ENCODE peak calls at places on chromosomes 12 and 14, in four cellular contexts. One of them, this sample, is unnamed.

GRCh38 chr12:176321-177181 is 37.4 kb downstream of the SLC6A12 start:
- DNase-seq in A549: no peak
- DNase-seq in activated T-cell treated with anti-CD3 and anti-CD28 coated beads for 24 hours: no peak
- DNase-seq in HAP-1: no peak
- DNase-seq in this sample: no peak

GRCh38 chr12:132605055-132605441 is 5.3 kb downstream of the LRCOL1 start:
- DNase-seq in A549: no peak
- DNase-seq in activated T-cell treated with anti-CD3 and anti-CD28 coated beads for 24 hours: no peak
- DNase-seq in HAP-1: no peak
- DNase-seq in this sample: no peak

GRCh38 chr12:57272337-57273151 is 21.6 kb upstream of the STAC3 start:
- DNase-seq in A549: no peak
- DNase-seq in activated T-cell treated with anti-CD3 and anti-CD28 coated beads for 24 hours: no peak
- DNase-seq in HAP-1: no peak
- DNase-seq in this sample: peak; percentile 42

GRCh38 chr12:12008232-12008850 is 62.4 kb upstream of the BCL2L14 start:
- DNase-seq in A549: no peak
- DNase-seq in activated T-cell treated with anti-CD3 and anti-CD28 coated beads for 24 hours: no peak
- DNase-seq in HAP-1: no peak
- DNase-seq in this sample: no peak

GRCh38 chr12:102317155-102317554 is 119.5 kb upstream of the PMCH start:
- DNase-seq in A549: no peak
- DNase-seq in activated T-cell treated with anti-CD3 and anti-CD28 coated beads for 24 hours: no peak
- DNase-seq in HAP-1: no peak
- DNase-seq in this sample: no peak

GRCh38 chr12:93616584-93617101 is 44.2 kb downstream of the SOCS2 start:
- DNase-seq in A549: peak; percentile 11
- DNase-seq in activated T-cell treated with anti-CD3 and anti-CD28 coated beads for 24 hours: no peak
- DNase-seq in HAP-1: no peak
- DNase-seq in this sample: no peak

GRCh38 chr12:87775051-87775450 is 254.2 kb downstream of the C12orf50 start:
- DNase-seq in A549: no peak
- DNase-seq in activated T-cell treated with anti-CD3 and anti-CD28 coated beads for 24 hours: no peak
- DNase-seq in HAP-1: no peak
- DNase-seq in this sample: no peak

GRCh38 chr12:57008113-57008687 is 1.9 kb upstream of the ZBTB39 start:
- DNase-seq in A549: peak; percentile 63
- DNase-seq in activated T-cell treated with anti-CD3 and anti-CD28 coated beads for 24 hours: no peak
- DNase-seq in HAP-1: peak; percentile 70
- DNase-seq in this sample: peak; percentile 65

GRCh38 chr14:36295642-36296627 is 24.5 kb downstream of the MBIP start:
- DNase-seq in A549: no peak
- DNase-seq in activated T-cell treated with anti-CD3 and anti-CD28 coated beads for 24 hours: no peak
- DNase-seq in HAP-1: peak; percentile 22
- DNase-seq in this sample: no peak

GRCh38 chr12:32134144-32134888 is 27.7 kb downstream of the BICD1 start:
- DNase-seq in A549: no peak
- DNase-seq in activated T-cell treated with anti-CD3 and anti-CD28 coated beads for 24 hours: peak; percentile 54
- DNase-seq in HAP-1: no peak
- DNase-seq in this sample: peak; percentile 63

GRCh38 chr12:92403210-92404175 is 257.8 kb upstream of the BTG1 start:
- DNase-seq in A549: no peak
- DNase-seq in activated T-cell treated with anti-CD3 and anti-CD28 coated beads for 24 hours: peak; percentile 60
- DNase-seq in HAP-1: no peak
- DNase-seq in this sample: no peak

GRCh38 chr14:104855532-104856090 is 9.5 kb upstream of the CEP170B start:
- DNase-seq in A549: no peak
- DNase-seq in activated T-cell treated with anti-CD3 and anti-CD28 coated beads for 24 hours: no peak
- DNase-seq in HAP-1: no peak
- DNase-seq in this sample: no peak

GRCh38 chr12:19683178-19683927 is 244.1 kb downstream of the AEBP2 start:
- DNase-seq in A549: peak; percentile 33
- DNase-seq in activated T-cell treated with anti-CD3 and anti-CD28 coated beads for 24 hours: no peak
- DNase-seq in HAP-1: no peak
- DNase-seq in this sample: peak; percentile 58

GRCh38 chr14:99971929-99972747 is 93.1 kb upstream of the EVL start:
- DNase-seq in A549: peak; percentile 43
- DNase-seq in activated T-cell treated with anti-CD3 and anti-CD28 coated beads for 24 hours: no peak
- DNase-seq in HAP-1: no peak
- DNase-seq in this sample: no peak

GRCh38 chr14:89953602-89954001 is 928 bp downstream of the EFCAB11 start:
- DNase-seq in A549: no peak
- DNase-seq in activated T-cell treated with anti-CD3 and anti-CD28 coated beads for 24 hours: no peak
- DNase-seq in HAP-1: no peak
- DNase-seq in this sample: no peak

GRCh38 chr14:67853207-67853606 is 33.6 kb downstream of the RAD51B start:
- DNase-seq in A549: no peak
- DNase-seq in activated T-cell treated with anti-CD3 and anti-CD28 coated beads for 24 hours: no peak
- DNase-seq in HAP-1: no peak
- DNase-seq in this sample: no peak

GRCh38 chr12:110100315-110100970 is 23.7 kb upstream of the IFT81 start:
- DNase-seq in A549: peak; percentile 55
- DNase-seq in activated T-cell treated with anti-CD3 and anti-CD28 coated beads for 24 hours: peak; percentile 49
- DNase-seq in HAP-1: peak; percentile 83
- DNase-seq in this sample: peak; percentile 77

GRCh38 chr12:98085360-98085759 is 430.0 kb upstream of the TMPO start:
- DNase-seq in A549: no peak
- DNase-seq in activated T-cell treated with anti-CD3 and anti-CD28 coated beads for 24 hours: no peak
- DNase-seq in HAP-1: no peak
- DNase-seq in this sample: no peak

GRCh38 chr12:92649511-92650227 is 53.1 kb upstream of the PLEKHG7 start:
- DNase-seq in A549: peak; percentile 72
- DNase-seq in activated T-cell treated with anti-CD3 and anti-CD28 coated beads for 24 hours: peak; percentile 60
- DNase-seq in HAP-1: peak; percentile 59
- DNase-seq in this sample: peak; percentile 80

GRCh38 chr12:111028830-111029229 is 108.5 kb upstream of the MYL2 start:
- DNase-seq in A549: no peak
- DNase-seq in activated T-cell treated with anti-CD3 and anti-CD28 coated beads for 24 hours: no peak
- DNase-seq in HAP-1: no peak
- DNase-seq in this sample: no peak

GRCh38 chr14:68554231-68554630 is 238.6 kb downstream of the ZFP36L1 start:
- DNase-seq in A549: no peak
- DNase-seq in activated T-cell treated with anti-CD3 and anti-CD28 coated beads for 24 hours: no peak
- DNase-seq in HAP-1: no peak
- DNase-seq in this sample: no peak

GRCh38 chr12:92739099-92739498 is 36.3 kb downstream of the PLEKHG7 start:
- DNase-seq in A549: no peak
- DNase-seq in activated T-cell treated with anti-CD3 and anti-CD28 coated beads for 24 hours: no peak
- DNase-seq in HAP-1: no peak
- DNase-seq in this sample: no peak

GRCh38 chr12:132638541-132639408 is 20.2 kb downstream of the P2RX2 start:
- DNase-seq in A549: peak; percentile 71
- DNase-seq in activated T-cell treated with anti-CD3 and anti-CD28 coated beads for 24 hours: no peak
- DNase-seq in HAP-1: no peak
- DNase-seq in this sample: peak; percentile 60

GRCh38 chr14:23154876-23155587 is 28.4 kb downstream of the SLC7A8 start:
- DNase-seq in A549: no peak
- DNase-seq in activated T-cell treated with anti-CD3 and anti-CD28 coated beads for 24 hours: no peak
- DNase-seq in HAP-1: no peak
- DNase-seq in this sample: no peak

GRCh38 chr14:70707138-70708038 is 65.7 kb downstream of the TTC9 start:
- DNase-seq in A549: no peak
- DNase-seq in activated T-cell treated with anti-CD3 and anti-CD28 coated beads for 24 hours: no peak
- DNase-seq in HAP-1: no peak
- DNase-seq in this sample: no peak

GRCh38 chr12:89709994-89710872 is 1.6 kb upstream of the ATP2B1 start:
- DNase-seq in A549: peak; percentile 31
- DNase-seq in activated T-cell treated with anti-CD3 and anti-CD28 coated beads for 24 hours: no peak
- DNase-seq in HAP-1: peak; percentile 28
- DNase-seq in this sample: no peak

GRCh38 chr14:53861781-53862180 is 94.8 kb downstream of the BMP4 start:
- DNase-seq in A549: no peak
- DNase-seq in activated T-cell treated with anti-CD3 and anti-CD28 coated beads for 24 hours: no peak
- DNase-seq in HAP-1: no peak
- DNase-seq in this sample: no peak

GRCh38 chr14:32481707-32482106 is 152.6 kb downstream of the AKAP6 start:
- DNase-seq in A549: no peak
- DNase-seq in activated T-cell treated with anti-CD3 and anti-CD28 coated beads for 24 hours: no peak
- DNase-seq in HAP-1: peak; percentile 48
- DNase-seq in this sample: no peak

GRCh38 chr12:12427568-12427967 is 70.7 kb downstream of the BORCS5 start:
- DNase-seq in A549: no peak
- DNase-seq in activated T-cell treated with anti-CD3 and anti-CD28 coated beads for 24 hours: no peak
- DNase-seq in HAP-1: no peak
- DNase-seq in this sample: no peak